ENCODE peak calls at places on chromosomes 12 and 14, in seven cellular contexts. F, X, E, J, B, U and A are unnamed samples. For H3K9me3, H3K4me1 and H3K27me3, the result is how much of the 10 kb centered on the place peaks cover.

GRCh38 chr12:108611884-108612415 is 14.1 kb upstream of the TMEM119 start:
- DNase-seq in X (peak), B (peak), F (no peak), U (no peak), J (no peak), E (peak), A (peak)

GRCh38 chr12:85057370-85057963 is 21.3 kb downstream of the LRRIQ1 start:
- DNase-seq in J (peak), B (peak), F (no peak), E (peak), U (no peak), X (peak), A (peak)

GRCh38 chr12:1972856-1973317 is 31.4 kb downstream of the DCP1B start:
- DNase-seq in B (peak), X (no peak), J (peak), U (peak), F (no peak), E (no peak), A (no peak)

GRCh38 chr12:49580572-49581535 is 12.9 kb upstream of the MCRS1 start:
- DNase-seq in U (peak), J (peak), E (peak), X (peak), F (no peak), B (peak), A (peak)

GRCh38 chr12:106123551-106123991 is 15.2 kb downstream of the NUAK1 start:
- DNase-seq in X (no peak), E (no peak), B (peak), J (peak), F (no peak), U (peak), A (peak)

GRCh38 chr14:49879683-49880204 is 13.1 kb upstream of the ARF6 start:
- DNase-seq in F (no peak), B (peak), J (peak), U (peak), E (peak), X (peak), A (peak)

GRCh38 chr12:21527451-21528180 is 1.5 kb downstream of the SPX start:
- DNase-seq in J (no peak), E (no peak), B (peak), U (peak), F (peak), X (peak), A (peak)

GRCh38 chr12:12365931-12366431 is 9.1 kb downstream of the BORCS5 start:
- DNase-seq in E (no peak), U (no peak), X (no peak), F (no peak), J (no peak), B (no peak), A (peak)

GRCh38 chr14:95265106-95266094 is 54.3 kb downstream of the CLMN start:
- DNase-seq in X (peak), E (no peak), B (peak), J (no peak), U (no peak), F (no peak), A (no peak)

GRCh38 chr12:64404470-64405446 is 566 bp downstream of the XPOT start:
- DNase-seq in B (peak), E (no peak), X (peak), J (peak), F (peak), U (no peak), A (peak)

GRCh38 chr14:94775875-94776217 is 5.9 kb upstream of the GSC start:
- DNase-seq in J (no peak), U (no peak), X (no peak), E (no peak), B (no peak), F (no peak), A (no peak)

GRCh38 chr12:111767362-111768158 is 827 bp downstream of the ALDH2 start:
- DNase-seq in X (no peak), B (peak), J (no peak), F (no peak), E (no peak), U (no peak), A (no peak)

GRCh38 chr14:61080591-61081010 is 99.6 kb downstream of the SLC38A6 start:
- DNase-seq in B (no peak), J (no peak), U (peak), F (no peak), X (peak), E (no peak), A (no peak)

GRCh38 chr14:64549805-64550538 is at the start of gene PPP1R36:
- DNase-seq in B (peak), F (peak), J (peak), X (peak), U (peak), E (no peak), A (peak)

GRCh38 chr12:117294206-117294605 is 67.2 kb downstream of the NOS1 start:
- DNase-seq in B (no peak), U (no peak), E (no peak), F (no peak), J (no peak), X (peak), A (no peak)

GRCh38 chr14:62209287-62209899 is 447.2 kb downstream of the SNAPC1 start:
- DNase-seq in X (no peak), E (no peak), B (no peak), U (no peak), J (no peak), F (no peak), A (no peak)

GRCh38 chr12:69534389-69534822 is 50.9 kb upstream of the CCT2 start:
- DNase-seq in B (peak), U (peak), E (peak), F (no peak), J (peak), X (peak), A (peak)

GRCh38 chr12:108955225-108955835 is 65.5 kb downstream of the SVOP start:
- DNase-seq in X (no peak), B (no peak), J (no peak), U (peak), F (no peak), E (no peak), A (peak)

GRCh38 chr14:64646103-64646502 is 58.1 kb upstream of the PLEKHG3 start:
- DNase-seq in E (no peak), U (no peak), F (no peak), J (peak), X (no peak), B (peak), A (no peak)

GRCh38 chr14:99116741-99117295 is 155.2 kb downstream of the BCL11B start:
- DNase-seq in J (peak), E (no peak), U (no peak), B (no peak), F (no peak), X (peak), A (no peak)

GRCh38 chr14:63290741-63291286 is 27.9 kb downstream of the GPHB5 start:
- DNase-seq in U (no peak), E (no peak), B (no peak), F (no peak), X (no peak), J (no peak), A (no peak)

GRCh38 chr14:61940669-61941420 is 178.6 kb downstream of the SNAPC1 start:
- DNase-seq in X (peak), E (no peak), U (no peak), J (no peak), B (peak), F (no peak), A (no peak)

GRCh38 chr14:22448035-22448904 is 140.8 kb downstream of the DAD1 start:
- DNase-seq in X (no peak), F (no peak), U (no peak), E (no peak), J (no peak), B (no peak), A (no peak)

GRCh38 chr12:108241961-108242360 is 97.2 kb downstream of the CMKLR1 start:
- DNase-seq in J (no peak), E (no peak), U (no peak), X (no peak), F (no peak), B (no peak), A (no peak)

GRCh38 chr12:12091977-12092663 is 21.4 kb downstream of the BCL2L14 start:
- DNase-seq in J (no peak), X (peak), E (no peak), U (no peak), B (no peak), F (no peak), A (no peak)

GRCh38 chr14:59739794-59740193 is 130.8 kb downstream of the RTN1 start:
- DNase-seq in U (no peak), J (peak), E (no peak), F (peak), X (no peak), B (no peak), A (no peak)

GRCh38 chr12:67981236-67982164 is 7.7 kb upstream of the IFNG-AS1 start:
- DNase-seq in X (no peak), U (no peak), E (no peak), B (no peak), F (no peak), J (no peak), A (no peak)

GRCh38 chr12:87329076-87329863 is 699.9 kb downstream of the C12orf50 start:
- DNase-seq in B (no peak), J (no peak), E (no peak), X (no peak), U (no peak), F (no peak), A (no peak)

GRCh38 chr12:89709994-89710872 is 1.6 kb upstream of the ATP2B1 start:
- DNase-seq in J (peak), U (peak), B (peak), F (peak), E (no peak), X (peak), A (peak)

GRCh38 chr12:12007001-12007712 is 63.6 kb upstream of the BCL2L14 start:
- DNase-seq in X (no peak), U (no peak), B (no peak), F (no peak), J (no peak), E (no peak), A (no peak)

GRCh38 chr14:79337761-79338160 is 873.5 kb downstream of the DIO2 start:
- DNase-seq in J (no peak), E (no peak), X (no peak), B (no peak), F (no peak), U (no peak), A (no peak)

GRCh38 chr12:65696227-65696626 is 128.1 kb upstream of the HMGA2 start:
- DNase-seq in B (no peak), X (no peak), J (no peak), U (no peak), F (no peak), E (no peak), A (no peak)

GRCh38 chr14:103723176-103724081 is 7.8 kb downstream of the ZFYVE21 start:
- DNase-seq in F (no peak), X (no peak), U (no peak), B (no peak), E (no peak), J (no peak), A (no peak)

GRCh38 chr14:89187501-89187900 is 229.5 kb downstream of the FOXN3 start:
- DNase-seq in F (no peak), E (no peak), U (no peak), J (no peak), X (no peak), B (no peak), A (no peak)

GRCh38 chr12:131273291-131273845 is 319.7 kb downstream of the ADGRD1 start:
- DNase-seq in X (no peak), E (no peak), F (peak), J (no peak), U (no peak), B (no peak), A (no peak)

GRCh38 chr14:102584871-102585869 is 7.3 kb upstream of the RCOR1 start:
- DNase-seq in J (no peak), X (peak), B (peak), F (no peak), U (no peak), E (no peak), A (peak)

GRCh38 chr14:22602853-22603252 is 4.8 kb downstream of the ABHD4 start:
- DNase-seq in B (peak), F (no peak), U (no peak), E (no peak), X (no peak), J (no peak), A (no peak)

GRCh38 chr14:36874396-36875138 is 212.9 kb downstream of the PAX9 start:
- DNase-seq in F (no peak), J (no peak), U (no peak), E (no peak), X (no peak), B (no peak), A (no peak)

GRCh38 chr12:56522486-56523193 is 1.0 kb downstream of the RBMS2 start:
- DNase-seq in X (no peak), F (no peak), E (no peak), J (no peak), B (no peak), U (no peak), A (peak)

GRCh38 chr12:65157091-65157490 is 12.3 kb upstream of the LEMD3 start:
- DNase-seq in U (no peak), X (no peak), B (no peak), J (no peak), E (no peak), F (no peak), A (no peak)

GRCh38 chr12:123983822-123984485 is 10.9 kb downstream of the ZNF664 start:
- DNase-seq in E (no peak), J (peak), B (peak), U (peak), F (no peak), X (peak), A (peak)

GRCh38 chr12:123986374-123986920 is 13.4 kb downstream of the ZNF664 start:
- DNase-seq in U (peak), F (no peak), J (no peak), E (no peak), X (no peak), B (no peak), A (no peak)

GRCh38 chr12:123979566-123979965 is 6.6 kb downstream of the ZNF664 start:
- DNase-seq in J (no peak), F (no peak), E (no peak), B (no peak), X (no peak), U (no peak), A (no peak)

GRCh38 chr12:123984903-123985302 is 11.9 kb downstream of the ZNF664 start:
- DNase-seq in X (no peak), F (no peak), U (no peak), J (no peak), E (no peak), B (no peak), A (no peak)

DNA sequence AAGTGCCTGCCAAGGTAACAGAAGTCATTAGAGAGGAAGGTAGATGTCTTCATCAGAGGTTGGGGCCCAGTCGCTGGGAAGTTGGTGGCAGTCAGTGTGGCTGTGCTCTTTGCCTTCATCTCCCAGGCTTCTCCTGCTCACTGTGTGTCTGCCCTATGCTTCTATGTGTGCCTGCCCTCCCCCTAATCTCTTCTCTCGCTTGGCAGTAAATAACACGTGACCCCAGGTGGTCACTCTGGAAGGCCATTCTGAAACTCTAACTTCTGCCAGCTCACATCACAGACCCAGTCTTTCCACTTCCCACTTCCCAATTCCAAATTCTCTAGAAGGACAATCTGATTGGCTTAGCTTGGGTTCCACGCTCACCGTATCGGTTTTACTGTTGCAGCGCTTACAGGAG is 9.3 kb downstream of the ZNF664 start:
- DNase-seq in X (no peak), J (no peak), B (no peak), F (no peak), E (no peak), U (no peak), A (no peak)
- H3K9me3 ChIP-seq in X (under half), J (under half), B (under half), F (under half), E (under half), U (under half), A (under half)

GRCh38 chr14:85222344-85222743 is 307.6 kb upstream of the FLRT2 start:
- DNase-seq in X (no peak), F (no peak), U (no peak), E (no peak), B (no peak), J (no peak), A (no peak)

GRCh38 chr14:85217412-85217811 is 312.5 kb upstream of the FLRT2 start:
- DNase-seq in B (no peak), F (no peak), X (no peak), U (no peak), E (no peak), J (no peak), A (peak)

GRCh38 chr14:85218982-85219381 is 311.0 kb upstream of the FLRT2 start:
- DNase-seq in U (no peak), F (no peak), B (no peak), J (no peak), E (no peak), X (no peak), A (no peak)

GRCh38 chr14:85223667-85224066 is 306.3 kb upstream of the FLRT2 start:
- DNase-seq in X (no peak), J (no peak), B (peak), F (no peak), E (no peak), U (no peak), A (peak)

DNA sequence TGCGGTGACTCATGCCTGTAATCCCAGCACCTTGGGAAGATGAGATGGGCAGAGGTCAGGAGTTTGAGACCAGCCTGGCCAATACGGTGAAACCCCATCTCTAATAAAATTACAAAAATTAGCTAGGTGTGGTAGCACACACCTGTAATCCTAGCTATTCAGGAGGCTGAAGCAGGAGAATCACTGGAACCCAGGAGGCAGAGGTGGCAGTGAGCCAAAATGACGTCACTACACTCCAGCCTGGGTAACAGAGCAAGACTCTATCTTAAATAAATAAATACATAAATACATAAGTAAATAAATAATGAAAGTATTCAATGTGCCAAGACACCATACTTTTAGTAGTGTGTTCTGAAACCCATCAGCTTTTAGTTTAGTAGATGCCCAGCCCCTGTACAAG is 308.1 kb upstream of the FLRT2 start:
- DNase-seq in F (no peak), U (no peak), J (no peak), E (no peak), X (no peak), B (no peak), A (no peak)
- H3K4me1 ChIP-seq in F (under half), U (under half), J (under half), E (under half), X (under half), B (under half), A (under half)

GRCh38 chr14:70498191-70498590 is 36.6 kb downstream of the ADAM20 start:
- DNase-seq in B (no peak), F (no peak), U (no peak), J (no peak), X (no peak), E (no peak), A (no peak)
- H3K27me3 ChIP-seq in B (under half), F (under half), U (under half), J (under half), X (under half), E (under half), A (under half)

GRCh38 chr14:68106917-68107316 is 287.3 kb downstream of the RAD51B start:
- DNase-seq in X (no peak), E (no peak), J (no peak), F (no peak), U (no peak), B (no peak), A (no peak)

GRCh38 chr14:68104518-68104917 is 284.9 kb downstream of the RAD51B start:
- DNase-seq in E (no peak), J (no peak), U (no peak), B (no peak), X (no peak), F (no peak), A (no peak)

GRCh38 chr14:68099348-68100045 is 279.9 kb downstream of the RAD51B start:
- DNase-seq in F (no peak), J (no peak), B (no peak), X (no peak), U (no peak), E (no peak), A (no peak)

GRCh38 chr14:68106456-68106855 is 286.9 kb downstream of the RAD51B start:
- DNase-seq in J (no peak), U (no peak), X (no peak), E (no peak), B (no peak), F (no peak), A (peak)

DNA sequence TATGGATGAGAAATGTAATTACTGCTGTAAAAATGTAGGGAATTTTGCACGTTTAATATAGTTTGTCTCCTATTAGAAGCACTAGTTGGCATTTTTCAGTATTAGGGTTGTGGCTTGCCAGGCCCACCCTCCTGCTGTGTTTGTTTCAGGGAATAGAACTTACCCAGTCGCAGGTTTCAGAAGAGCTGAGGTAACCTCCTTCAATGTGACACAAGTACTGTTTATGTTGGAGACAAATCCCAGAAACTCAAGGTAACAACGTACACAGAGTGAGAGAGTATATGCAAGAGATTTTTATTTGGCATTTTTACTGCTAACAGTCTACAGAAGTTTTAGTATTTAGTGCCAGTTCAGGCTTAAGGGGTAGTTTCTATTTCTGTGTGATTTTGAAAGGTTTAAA is 284.3 kb downstream of the RAD51B start:
- DNase-seq in B (no peak), J (no peak), X (no peak), E (no peak), U (no peak), F (no peak), A (no peak)
- H3K9me3 ChIP-seq in B (under half), J (under half), X (under half), E (under half), U (under half), F (under half), A (under half)

GRCh38 chr12:54421873-54422250 is 2.8 kb upstream of the ITGA5 start:
- DNase-seq in J (no peak), E (no peak), B (no peak), F (no peak), X (no peak), U (no peak), A (no peak)
- H3K4me1 ChIP-seq in J (under half), E (under half), B (under half), F (under half), X (under half), U (under half), A (under half)

DNA sequence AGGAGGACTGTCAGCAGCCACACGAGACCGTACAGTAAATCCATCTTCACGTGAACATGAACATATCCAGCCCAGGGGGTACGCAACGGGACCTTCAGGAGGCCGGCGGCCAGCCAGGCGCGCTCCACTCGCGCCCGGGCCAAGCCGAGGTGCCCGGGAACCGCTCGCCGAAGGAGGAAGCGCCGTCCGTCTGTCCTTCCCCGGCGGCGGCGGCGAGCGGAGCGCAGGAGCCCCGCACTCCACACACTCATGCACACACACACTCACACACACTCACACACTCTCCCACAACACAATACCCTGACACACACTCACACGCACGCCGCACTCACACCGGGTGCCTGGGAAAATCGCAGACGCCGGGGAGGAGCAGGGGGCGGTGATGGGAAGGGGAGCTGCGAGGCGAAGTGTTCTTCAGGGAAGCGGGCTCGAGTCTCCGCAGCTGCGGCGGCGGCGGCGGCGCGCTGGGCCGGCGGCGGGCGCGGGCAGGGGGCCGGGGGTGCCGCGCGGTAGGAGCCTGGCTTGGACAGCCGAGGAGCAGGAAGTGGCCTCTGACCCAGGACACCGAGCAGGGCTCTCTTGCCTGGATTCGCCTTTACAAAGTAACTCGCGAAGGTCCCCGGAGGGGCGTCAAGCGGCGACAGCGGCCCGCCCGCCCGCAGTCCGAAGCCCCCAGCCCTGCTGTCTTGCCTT is 713 bp downstream of the MDGA2 start:
- DNase-seq in U (no peak), B (no peak), X (peak), J (no peak), F (no peak), E (no peak), A (no peak)
- H3K27me3 ChIP-seq in U (under half), B (under half), X (under half), J (half or more), F (under half), E (under half), A (under half)